ENCODE peak calls at places on chromosomes 5 and 9, in four cellular contexts. One of them, this sample, is unnamed. For H4K20me1, the result is how much of the 10 kb centered on the place peaks cover.

GRCh38 chr9:109171926-109172325 is 4.9 kb upstream of the FRRS1L start:
- DNase-seq in SK-N-SH: no peak
- DNase-seq in H9: no peak
- DNase-seq in PC-3: no peak
- DNase-seq in this sample: no peak

GRCh38 chr5:65078331-65078730 is 309.6 kb downstream of the CWC27 start:
- DNase-seq in SK-N-SH: no peak
- DNase-seq in H9: no peak
- DNase-seq in PC-3: no peak
- DNase-seq in this sample: no peak

GRCh38 chr5:159605585-159605984 is 275.3 kb upstream of the IL12B start:
- DNase-seq in SK-N-SH: no peak
- DNase-seq in H9: no peak
- DNase-seq in PC-3: no peak
- DNase-seq in this sample: no peak

GRCh38 chr5:108353087-108353486 is 28.8 kb downstream of the FBXL17 start:
- DNase-seq in SK-N-SH: no peak
- DNase-seq in H9: no peak
- DNase-seq in PC-3: no peak
- DNase-seq in this sample: no peak

GRCh38 chr9:2764371-2764770 is 47.1 kb downstream of the KCNV2 start:
- DNase-seq in SK-N-SH: no peak
- DNase-seq in H9: no peak
- DNase-seq in PC-3: no peak
- DNase-seq in this sample: no peak

GRCh38 chr9:124770359-124771020 is 621 bp downstream of the NR6A1 start:
- DNase-seq in SK-N-SH: peak
- DNase-seq in H9: no peak
- DNase-seq in PC-3: no peak
- DNase-seq in this sample: peak

GRCh38 chr9:805151-805550 is 36.3 kb upstream of the DMRT1 start:
- DNase-seq in SK-N-SH: no peak
- DNase-seq in H9: no peak
- DNase-seq in PC-3: no peak
- DNase-seq in this sample: no peak

GRCh38 chr9:124551472-124552339 is 44.5 kb upstream of the NR5A1 start:
- DNase-seq in SK-N-SH: peak
- DNase-seq in H9: peak
- DNase-seq in PC-3: peak
- DNase-seq in this sample: peak

GRCh38 chr5:135567661-135568060 is 11.1 kb downstream of the CXCL14 start:
- DNase-seq in SK-N-SH: no peak
- DNase-seq in H9: no peak
- DNase-seq in PC-3: no peak
- DNase-seq in this sample: no peak

GRCh38 chr9:4768681-4769080 is 24.1 kb upstream of the RCL1 start:
- DNase-seq in SK-N-SH: no peak
- DNase-seq in H9: no peak
- DNase-seq in PC-3: no peak
- DNase-seq in this sample: no peak

GRCh38 chr5:65753189-65753588 is 31.2 kb downstream of the NLN start:
- DNase-seq in SK-N-SH: no peak
- DNase-seq in H9: no peak
- DNase-seq in PC-3: no peak
- DNase-seq in this sample: no peak

GRCh38 chr9:116175616-116176015 is 22.0 kb downstream of the PAPPA start:
- DNase-seq in SK-N-SH: no peak
- DNase-seq in H9: no peak
- DNase-seq in PC-3: peak
- DNase-seq in this sample: no peak

GRCh38 chr5:56829137-56829536 is 13.8 kb downstream of the MAP3K1 start:
- DNase-seq in SK-N-SH: no peak
- DNase-seq in H9: no peak
- DNase-seq in PC-3: peak
- DNase-seq in this sample: no peak

GRCh38 chr9:128244443-128245226 is 31.2 kb downstream of the GOLGA2 start:
- DNase-seq in SK-N-SH: peak
- DNase-seq in H9: peak
- DNase-seq in PC-3: no peak
- DNase-seq in this sample: peak

GRCh38 chr5:151095341-151096000 is 14.6 kb upstream of the TNIP1 start:
- DNase-seq in SK-N-SH: peak
- DNase-seq in H9: no peak
- DNase-seq in PC-3: no peak
- DNase-seq in this sample: no peak

GRCh38 chr9:97956365-97956764 is 18.4 kb upstream of the HEMGN start:
- DNase-seq in SK-N-SH: no peak
- DNase-seq in H9: no peak
- DNase-seq in PC-3: no peak
- DNase-seq in this sample: no peak

GRCh38 chr5:124156408-124157027 is 589.9 kb downstream of the ZNF608 start:
- DNase-seq in SK-N-SH: no peak
- DNase-seq in H9: no peak
- DNase-seq in PC-3: no peak
- DNase-seq in this sample: no peak

GRCh38 chr9:79129865-79130480 is 441.8 kb upstream of the TLE4 start:
- DNase-seq in SK-N-SH: peak
- DNase-seq in H9: no peak
- DNase-seq in PC-3: peak
- DNase-seq in this sample: peak

DNA sequence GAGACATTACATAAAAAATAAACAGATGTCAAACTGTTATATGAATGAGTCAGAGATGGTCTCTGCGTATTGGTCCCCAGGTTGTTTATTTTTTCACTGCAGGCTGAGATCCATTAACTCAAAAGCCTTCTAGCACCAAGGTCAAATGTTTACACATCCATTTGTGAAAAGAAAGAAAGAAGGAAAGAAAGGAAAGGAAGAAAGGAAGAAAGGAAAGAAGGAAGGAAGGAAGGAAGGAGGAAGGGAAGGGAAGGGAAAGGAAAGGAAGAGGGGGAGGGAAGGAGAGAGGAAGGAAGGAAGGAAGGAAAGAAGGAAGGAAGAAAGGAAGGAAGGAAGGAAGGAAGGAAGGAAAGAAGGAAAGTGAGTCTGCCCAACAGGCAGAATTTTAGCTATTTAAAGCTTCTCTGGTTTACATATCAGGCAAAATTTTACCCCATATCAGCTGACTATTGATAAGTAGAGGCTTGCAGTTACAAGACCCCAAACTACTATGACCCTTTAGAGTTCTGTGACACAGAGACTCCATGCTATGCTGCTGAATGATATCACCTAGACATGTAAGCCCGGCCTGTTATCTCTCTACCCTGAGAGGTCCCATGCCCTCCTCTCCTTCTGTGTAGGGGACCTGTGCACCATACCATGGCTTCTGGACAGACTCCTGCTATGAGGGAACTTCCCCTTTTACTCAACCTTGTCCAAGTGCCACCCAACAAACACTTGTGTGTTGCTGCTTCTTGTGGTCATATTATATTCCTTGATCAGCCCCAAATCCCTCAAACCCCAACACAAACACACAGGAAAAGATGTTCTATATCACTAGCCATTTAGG is 59.0 kb downstream of the DRD1 start:
- DNase-seq in SK-N-SH: no peak
- DNase-seq in H9: no peak
- DNase-seq in PC-3: peak
- DNase-seq in this sample: no peak
- H3K4me2 ChIP-seq in SK-N-SH: no peak
- H3K4me2 ChIP-seq in H9: no peak
- H3K4me2 ChIP-seq in PC-3: peak
- H3K4me2 ChIP-seq in this sample: no peak

GRCh38 chr9:137705906-137706305 is 87.1 kb downstream of the EHMT1 start:
- DNase-seq in SK-N-SH: no peak
- DNase-seq in H9: no peak
- DNase-seq in PC-3: no peak
- DNase-seq in this sample: no peak
- H4K20me1 ChIP-seq in SK-N-SH: half or more
- H4K20me1 ChIP-seq in H9: under half
- H4K20me1 ChIP-seq in PC-3: under half
- H4K20me1 ChIP-seq in this sample: under half

GRCh38 chr5:153135416-153135815 is 355.1 kb upstream of the GRIA1 start:
- DNase-seq in SK-N-SH: no peak
- DNase-seq in H9: no peak
- DNase-seq in PC-3: peak
- DNase-seq in this sample: no peak
- TF ChIP-seq CTCF in SK-N-SH: peak
- TF ChIP-seq CTCF in H9: no peak
- TF ChIP-seq CTCF in PC-3: no peak
- TF ChIP-seq CTCF in this sample: no peak

DNA sequence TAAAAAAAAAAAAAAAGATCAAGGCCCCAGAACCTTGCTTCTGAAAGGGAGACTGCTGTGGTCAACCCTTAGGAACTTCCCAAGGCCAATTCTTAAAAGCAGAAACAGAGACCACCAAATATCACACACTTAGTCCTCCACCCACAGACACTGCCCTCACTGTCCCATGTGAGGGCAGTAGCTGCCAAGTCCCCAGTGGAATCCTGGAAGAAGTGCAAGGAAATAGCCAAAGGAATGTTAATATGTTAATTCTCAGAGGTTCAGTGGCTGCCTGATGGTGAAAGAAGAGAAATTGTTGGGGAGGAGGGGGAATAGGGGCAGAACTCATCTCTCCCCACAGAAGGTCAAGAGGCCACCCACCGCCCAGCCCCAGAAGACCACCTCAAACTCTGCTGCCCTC is 23.1 kb downstream of the FSTL4 start:
- DNase-seq in SK-N-SH: no peak
- DNase-seq in H9: no peak
- DNase-seq in PC-3: peak
- DNase-seq in this sample: no peak
- H3K4me2 ChIP-seq in SK-N-SH: no peak
- H3K4me2 ChIP-seq in H9: no peak
- H3K4me2 ChIP-seq in PC-3: no peak
- H3K4me2 ChIP-seq in this sample: no peak

GRCh38 chr9:95481000-95481399 is 35.8 kb downstream of the PTCH1 start:
- DNase-seq in SK-N-SH: no peak
- DNase-seq in H9: no peak
- DNase-seq in PC-3: no peak
- DNase-seq in this sample: no peak

GRCh38 chr9:95477441-95477840 is 39.3 kb downstream of the PTCH1 start:
- DNase-seq in SK-N-SH: no peak
- DNase-seq in H9: no peak
- DNase-seq in PC-3: no peak
- DNase-seq in this sample: peak

GRCh38 chr9:95477885-95478790 is 38.6 kb downstream of the PTCH1 start:
- DNase-seq in SK-N-SH: no peak
- DNase-seq in H9: no peak
- DNase-seq in PC-3: no peak
- DNase-seq in this sample: peak

GRCh38 chr9:95483431-95483830 is 33.3 kb downstream of the PTCH1 start:
- DNase-seq in SK-N-SH: no peak
- DNase-seq in H9: no peak
- DNase-seq in PC-3: no peak
- DNase-seq in this sample: no peak

GRCh38 chr9:95480346-95480745 is 36.4 kb downstream of the PTCH1 start:
- DNase-seq in SK-N-SH: no peak
- DNase-seq in H9: no peak
- DNase-seq in PC-3: no peak
- DNase-seq in this sample: no peak
- H4K20me1 ChIP-seq in SK-N-SH: under half
- H4K20me1 ChIP-seq in H9: under half
- H4K20me1 ChIP-seq in PC-3: under half
- H4K20me1 ChIP-seq in this sample: half or more

This sample was measured in neural progenitor cell.